ENCODE peak calls at places on chromosomes 2 and 18, in nine cellular contexts. Q is fibroblast of mammary gland, C is HEK293T, X is NCI-H510A, U is NCI-H774, M is mesothelial cell of epicardium, B is BE2C, E is epithelial cell of esophagus, G is NCI-H524. H is an unnamed sample.
A peak's percentile ranks its signal among the peaks of the same experiment; 100 is the strongest.

GRCh38 chr2:137801228-137801627 is 163.0 kb upstream of the HNMT start:
- DNase-seq in Q (peak; percentile 5), C (no peak), X (no peak), U (no peak), M (no peak), B (no peak), E (no peak), G (no peak), H (no peak)

GRCh38 chr2:23939054-23939436 is 1.2 kb upstream of the UBXN2A start:
- DNase-seq in Q (peak; percentile 38), C (no peak), X (no peak), U (no peak), M (no peak), B (no peak), E (no peak), G (no peak), H (no peak)

GRCh38 chr2:28563869-28564268 is 68.0 kb downstream of the PLB1 start:
- DNase-seq in Q (no peak), C (no peak), X (no peak), U (no peak), M (no peak), B (no peak), E (no peak), G (no peak), H (no peak)

GRCh38 chr2:57890462-57890861 is 156.1 kb upstream of the VRK2 start:
- DNase-seq in Q (peak; percentile 88), C (no peak), X (no peak), U (no peak), M (no peak), B (no peak), E (peak; percentile 36), G (no peak), H (no peak)

GRCh38 chr18:79151191-79151590 is 82.0 kb downstream of the ATP9B start:
- DNase-seq in Q (no peak), C (no peak), X (no peak), U (no peak), M (no peak), B (no peak), E (no peak), G (no peak), H (no peak)

GRCh38 chr18:47418746-47419145 is 167.3 kb upstream of the SKOR2 start:
- DNase-seq in Q (peak; percentile 88), C (no peak), X (no peak), U (no peak), M (no peak), B (no peak), E (no peak), G (no peak), H (no peak)

GRCh38 chr2:43513796-43514195 is 82.0 kb downstream of the THADA start:
- DNase-seq in Q (no peak), C (no peak), X (no peak), U (no peak), M (no peak), B (no peak), E (no peak), G (no peak), H (no peak)

GRCh38 chr2:12452211-12452610 is 264.5 kb upstream of the TRIB2 start:
- DNase-seq in Q (peak; percentile 10), C (no peak), X (no peak), U (no peak), M (no peak), B (peak; percentile 30), E (no peak), G (no peak), H (no peak)

GRCh38 chr2:83578405-83578804 is 880.7 kb downstream of the SUCLG1 start:
- DNase-seq in Q (no peak), C (no peak), X (no peak), U (no peak), M (no peak), B (no peak), E (no peak), G (no peak), H (no peak)

GRCh38 chr2:101115664-101116063 is 35.5 kb downstream of the TBC1D8 start:
- DNase-seq in Q (no peak), C (no peak), X (no peak), U (no peak), M (no peak), B (no peak), E (no peak), G (no peak), H (no peak)

GRCh38 chr18:49178736-49179135 is 228.0 kb upstream of the SMAD7 start:
- DNase-seq in Q (peak; percentile 36), C (peak; percentile 8), X (no peak), U (no peak), M (no peak), B (peak; percentile 20), E (peak; percentile 39), G (no peak), H (peak; percentile 66)

GRCh38 chr2:42133771-42134195 is 35.4 kb upstream of the EML4 start:
- DNase-seq in Q (no peak), C (no peak), X (no peak), U (no peak), M (no peak), B (peak; percentile 19), E (no peak), G (peak; percentile 59), H (no peak)

GRCh38 chr2:51717318-51717717 is 685.4 kb upstream of the NRXN1 start:
- DNase-seq in Q (peak; percentile 90), C (no peak), X (no peak), U (no peak), M (no peak), B (no peak), E (peak; percentile 75), G (no peak), H (no peak)

GRCh38 chr2:136997550-136997949 is 232.2 kb downstream of the THSD7B start:
- DNase-seq in Q (peak; percentile 6), C (no peak), X (no peak), U (no peak), M (no peak), B (no peak), E (peak; percentile 32), G (no peak), H (no peak)

GRCh38 chr2:29247336-29247914 is 132.2 kb downstream of the CLIP4 start:
- DNase-seq in Q (no peak), C (no peak), X (no peak), U (no peak), M (no peak), B (no peak), E (no peak), G (no peak), H (no peak)

GRCh38 chr2:202932425-202933138 is 20.5 kb downstream of the CARF start:
- DNase-seq in Q (peak; percentile 69), C (no peak), X (no peak), U (no peak), M (no peak), B (no peak), E (peak; percentile 90), G (no peak), H (no peak)

GRCh38 chr2:236544362-236544761 is 25.3 kb upstream of the ACKR3 start:
- DNase-seq in Q (no peak), C (no peak), X (no peak), U (no peak), M (no peak), B (no peak), E (no peak), G (no peak), H (no peak)

GRCh38 chr18:53148056-53148574 is 808.1 kb downstream of the DCC start:
- DNase-seq in Q (no peak), C (no peak), X (no peak), U (no peak), M (no peak), B (no peak), E (no peak), G (peak; percentile 69), H (no peak)

GRCh38 chr2:204901591-204901990 is 356.3 kb downstream of the PARD3B start:
- DNase-seq in Q (no peak), C (no peak), X (no peak), U (no peak), M (no peak), B (no peak), E (peak; percentile 72), G (no peak), H (no peak)

GRCh38 chr2:46296840-46297545 is at the start of gene EPAS1:
- DNase-seq in Q (peak; percentile 82), C (peak; percentile 89), X (peak; percentile 67), U (peak; percentile 84), M (no peak), B (peak; percentile 91), E (peak; percentile 88), G (peak; percentile 54), H (peak; percentile 78)

GRCh38 chr2:111225871-111226270 is 105.2 kb downstream of the BCL2L11 start:
- DNase-seq in Q (no peak), C (no peak), X (no peak), U (no peak), M (no peak), B (no peak), E (peak; percentile 68), G (no peak), H (no peak)

GRCh38 chr18:47736376-47737140 is 193.9 kb downstream of the SMAD2 start:
- DNase-seq in Q (no peak), C (no peak), X (no peak), U (no peak), M (no peak), B (no peak), E (no peak), G (no peak), H (no peak)

GRCh38 chr18:42086288-42086687 is 131.3 kb downstream of the PIK3C3 start:
- DNase-seq in Q (no peak), C (no peak), X (no peak), U (no peak), M (no peak), B (no peak), E (no peak), G (no peak), H (no peak)

GRCh38 chr2:133240505-133241230 is 327.6 kb downstream of the NCKAP5 start:
- DNase-seq in Q (no peak), C (no peak), X (no peak), U (no peak), M (no peak), B (no peak), E (no peak), G (peak; percentile 47), H (no peak)

GRCh38 chr2:239679755-239680154 is 278.9 kb upstream of the HDAC4 start:
- DNase-seq in Q (no peak), C (no peak), X (no peak), U (no peak), M (no peak), B (no peak), E (no peak), G (no peak), H (no peak)

GRCh38 chr2:129892773-129893172 is 86.7 kb upstream of the RAB6C start:
- DNase-seq in Q (no peak), C (no peak), X (no peak), U (no peak), M (no peak), B (no peak), E (no peak), G (no peak), H (no peak)

GRCh38 chr2:234694244-234695013 is 197.5 kb upstream of the ARL4C start:
- DNase-seq in Q (peak; percentile 97), C (no peak), X (no peak), U (no peak), M (no peak), B (no peak), E (peak; percentile 70), G (no peak), H (no peak)

GRCh38 chr2:88329815-88330603 is 122.5 kb downstream of the FOXI3 start:
- DNase-seq in Q (peak; percentile 2), C (peak; percentile 50), X (no peak), U (peak; percentile 73), M (no peak), B (no peak), E (peak; percentile 92), G (peak; percentile 7), H (peak; percentile 93)

GRCh38 chr2:158586491-158586890 is 129.7 kb downstream of the PKP4 start:
- DNase-seq in Q (peak; percentile 85), C (no peak), X (no peak), U (no peak), M (no peak), B (no peak), E (peak; percentile 85), G (no peak), H (no peak)

GRCh38 chr18:23711421-23711820 is 22.2 kb downstream of the LAMA3 start:
- DNase-seq in Q (no peak), C (no peak), X (no peak), U (no peak), M (no peak), B (no peak), E (no peak), G (no peak), H (no peak)

GRCh38 chr2:30366199-30366691 is 80.8 kb upstream of the LCLAT1 start:
- DNase-seq in Q (peak; percentile 51), C (no peak), X (no peak), U (no peak), M (no peak), B (no peak), E (no peak), G (no peak), H (no peak)

H was measured in NCI-H146.